ENCODE peak calls at places on chromosome 3, in five cellular contexts. One of them, this sample, is unnamed.

GRCh38 chr3:149487598-149488197 is 13.2 kb downstream of the TM4SF4 start:
- DNase-seq in caudate nucleus: no peak
- DNase-seq in C1 segment of cervical spinal cord: no peak
- DNase-seq in activated CD4-positive, alpha-beta memory T cell treated with anti-CD3 and anti-CD28 coated beads, Interleukin-2, amount 10 ng/mL, durations not matched to agents 7 days and 5 days: peak
- DNase-seq in GM10248: peak
- DNase-seq in this sample: no peak

GRCh38 chr3:11452988-11453847 is 181.0 kb downstream of the ATG7 start:
- DNase-seq in caudate nucleus: no peak
- DNase-seq in C1 segment of cervical spinal cord: no peak
- DNase-seq in activated CD4-positive, alpha-beta memory T cell treated with anti-CD3 and anti-CD28 coated beads, Interleukin-2, amount 10 ng/mL, durations not matched to agents 7 days and 5 days: no peak
- DNase-seq in GM10248: no peak
- DNase-seq in this sample: peak

GRCh38 chr3:29281265-29282228 is 676 bp downstream of the RBMS3 start:
- DNase-seq in caudate nucleus: no peak
- DNase-seq in C1 segment of cervical spinal cord: no peak
- DNase-seq in activated CD4-positive, alpha-beta memory T cell treated with anti-CD3 and anti-CD28 coated beads, Interleukin-2, amount 10 ng/mL, durations not matched to agents 7 days and 5 days: no peak
- DNase-seq in GM10248: peak
- DNase-seq in this sample: no peak

GRCh38 chr3:61830111-61830400 is 268.7 kb downstream of the PTPRG start:
- DNase-seq in caudate nucleus: no peak
- DNase-seq in C1 segment of cervical spinal cord: no peak
- DNase-seq in activated CD4-positive, alpha-beta memory T cell treated with anti-CD3 and anti-CD28 coated beads, Interleukin-2, amount 10 ng/mL, durations not matched to agents 7 days and 5 days: no peak
- DNase-seq in GM10248: no peak
- DNase-seq in this sample: no peak

GRCh38 chr3:142973217-142974009 is 9.9 kb upstream of the PAQR9 start:
- DNase-seq in caudate nucleus: no peak
- DNase-seq in C1 segment of cervical spinal cord: peak
- DNase-seq in activated CD4-positive, alpha-beta memory T cell treated with anti-CD3 and anti-CD28 coated beads, Interleukin-2, amount 10 ng/mL, durations not matched to agents 7 days and 5 days: no peak
- DNase-seq in GM10248: no peak
- DNase-seq in this sample: no peak

GRCh38 chr3:33115024-33115768 is 1.4 kb downstream of the CRTAP start:
- DNase-seq in caudate nucleus: no peak
- DNase-seq in C1 segment of cervical spinal cord: peak
- DNase-seq in activated CD4-positive, alpha-beta memory T cell treated with anti-CD3 and anti-CD28 coated beads, Interleukin-2, amount 10 ng/mL, durations not matched to agents 7 days and 5 days: no peak
- DNase-seq in GM10248: no peak
- DNase-seq in this sample: peak

GRCh38 chr3:194121881-194122280 is 14.1 kb upstream of the HES1 start:
- DNase-seq in caudate nucleus: no peak
- DNase-seq in C1 segment of cervical spinal cord: no peak
- DNase-seq in activated CD4-positive, alpha-beta memory T cell treated with anti-CD3 and anti-CD28 coated beads, Interleukin-2, amount 10 ng/mL, durations not matched to agents 7 days and 5 days: no peak
- DNase-seq in GM10248: no peak
- DNase-seq in this sample: no peak

GRCh38 chr3:140845878-140846277 is 95.8 kb upstream of the SLC25A36 start:
- DNase-seq in caudate nucleus: no peak
- DNase-seq in C1 segment of cervical spinal cord: no peak
- DNase-seq in activated CD4-positive, alpha-beta memory T cell treated with anti-CD3 and anti-CD28 coated beads, Interleukin-2, amount 10 ng/mL, durations not matched to agents 7 days and 5 days: no peak
- DNase-seq in GM10248: peak
- DNase-seq in this sample: no peak

GRCh38 chr3:111605016-111605415 is 9.9 kb upstream of the ZBED2 start:
- DNase-seq in caudate nucleus: no peak
- DNase-seq in C1 segment of cervical spinal cord: no peak
- DNase-seq in activated CD4-positive, alpha-beta memory T cell treated with anti-CD3 and anti-CD28 coated beads, Interleukin-2, amount 10 ng/mL, durations not matched to agents 7 days and 5 days: no peak
- DNase-seq in GM10248: no peak
- DNase-seq in this sample: no peak

GRCh38 chr3:156643729-156644389 is 30.5 kb upstream of the TIPARP start:
- DNase-seq in caudate nucleus: no peak
- DNase-seq in C1 segment of cervical spinal cord: no peak
- DNase-seq in activated CD4-positive, alpha-beta memory T cell treated with anti-CD3 and anti-CD28 coated beads, Interleukin-2, amount 10 ng/mL, durations not matched to agents 7 days and 5 days: peak
- DNase-seq in GM10248: peak
- DNase-seq in this sample: no peak

GRCh38 chr3:70813306-70813705 is 500.9 kb upstream of the MDFIC2 start:
- DNase-seq in caudate nucleus: no peak
- DNase-seq in C1 segment of cervical spinal cord: no peak
- DNase-seq in activated CD4-positive, alpha-beta memory T cell treated with anti-CD3 and anti-CD28 coated beads, Interleukin-2, amount 10 ng/mL, durations not matched to agents 7 days and 5 days: no peak
- DNase-seq in GM10248: no peak
- DNase-seq in this sample: no peak

GRCh38 chr3:49924683-49925082 is 4.9 kb downstream of the MON1A start:
- DNase-seq in caudate nucleus: no peak
- DNase-seq in C1 segment of cervical spinal cord: no peak
- DNase-seq in activated CD4-positive, alpha-beta memory T cell treated with anti-CD3 and anti-CD28 coated beads, Interleukin-2, amount 10 ng/mL, durations not matched to agents 7 days and 5 days: no peak
- DNase-seq in GM10248: no peak
- DNase-seq in this sample: no peak

GRCh38 chr3:106566277-106566676 is 697.5 kb upstream of the CBLB start:
- DNase-seq in caudate nucleus: no peak
- DNase-seq in C1 segment of cervical spinal cord: no peak
- DNase-seq in activated CD4-positive, alpha-beta memory T cell treated with anti-CD3 and anti-CD28 coated beads, Interleukin-2, amount 10 ng/mL, durations not matched to agents 7 days and 5 days: no peak
- DNase-seq in GM10248: peak
- DNase-seq in this sample: no peak

GRCh38 chr3:58214484-58215316 is 3.9 kb upstream of the DNASE1L3 start:
- DNase-seq in caudate nucleus: no peak
- DNase-seq in C1 segment of cervical spinal cord: no peak
- DNase-seq in activated CD4-positive, alpha-beta memory T cell treated with anti-CD3 and anti-CD28 coated beads, Interleukin-2, amount 10 ng/mL, durations not matched to agents 7 days and 5 days: peak
- DNase-seq in GM10248: peak
- DNase-seq in this sample: no peak

GRCh38 chr3:65996605-65997004 is 42.1 kb downstream of the MAGI1 start:
- DNase-seq in caudate nucleus: no peak
- DNase-seq in C1 segment of cervical spinal cord: no peak
- DNase-seq in activated CD4-positive, alpha-beta memory T cell treated with anti-CD3 and anti-CD28 coated beads, Interleukin-2, amount 10 ng/mL, durations not matched to agents 7 days and 5 days: no peak
- DNase-seq in GM10248: no peak
- DNase-seq in this sample: no peak

GRCh38 chr3:113495035-113495434 is 19.9 kb downstream of the SPICE1 start:
- DNase-seq in caudate nucleus: no peak
- DNase-seq in C1 segment of cervical spinal cord: no peak
- DNase-seq in activated CD4-positive, alpha-beta memory T cell treated with anti-CD3 and anti-CD28 coated beads, Interleukin-2, amount 10 ng/mL, durations not matched to agents 7 days and 5 days: peak
- DNase-seq in GM10248: peak
- DNase-seq in this sample: no peak

GRCh38 chr3:148950806-148951205 is 40.5 kb upstream of the GYG1 start:
- DNase-seq in caudate nucleus: no peak
- DNase-seq in C1 segment of cervical spinal cord: no peak
- DNase-seq in activated CD4-positive, alpha-beta memory T cell treated with anti-CD3 and anti-CD28 coated beads, Interleukin-2, amount 10 ng/mL, durations not matched to agents 7 days and 5 days: no peak
- DNase-seq in GM10248: no peak
- DNase-seq in this sample: no peak

GRCh38 chr3:196287066-196287404 is 491 bp downstream of the PCYT1A start:
- DNase-seq in caudate nucleus: no peak
- DNase-seq in C1 segment of cervical spinal cord: peak
- DNase-seq in activated CD4-positive, alpha-beta memory T cell treated with anti-CD3 and anti-CD28 coated beads, Interleukin-2, amount 10 ng/mL, durations not matched to agents 7 days and 5 days: peak
- DNase-seq in GM10248: no peak
- DNase-seq in this sample: no peak

GRCh38 chr3:160154033-160154432 is 71.2 kb upstream of the C3orf80 start:
- DNase-seq in caudate nucleus: no peak
- DNase-seq in C1 segment of cervical spinal cord: no peak
- DNase-seq in activated CD4-positive, alpha-beta memory T cell treated with anti-CD3 and anti-CD28 coated beads, Interleukin-2, amount 10 ng/mL, durations not matched to agents 7 days and 5 days: no peak
- DNase-seq in GM10248: no peak
- DNase-seq in this sample: no peak